ENCODE peak calls at places on chromosomes 7 and 10, in four cellular contexts. O is NCI-H748 treated with DMSO at 0.1 percent for 48 hours, P is heart left ventricle, A is AG08395. C is an unnamed sample.

GRCh38 chr7:5422324-5423271 is 1.0 kb downstream of the TNRC18 start:
- DNase-seq in O (peak), A (no peak), P (peak), C (peak)

GRCh38 chr10:62083868-62084267 is 182.4 kb downstream of the ARID5B start:
- DNase-seq in O (peak), P (peak), A (no peak), C (peak)

GRCh38 chr7:82477733-82478515 is 34.3 kb upstream of the CACNA2D1 start:
- DNase-seq in A (no peak), O (no peak), P (no peak), C (no peak)

GRCh38 chr10:114491933-114492332 is 87.6 kb upstream of the AFAP1L2 start:
- DNase-seq in P (peak), O (no peak), A (no peak), C (no peak)

GRCh38 chr10:70940834-70941568 is 52.6 kb upstream of the PCBD1 start:
- DNase-seq in O (no peak), P (peak), A (no peak), C (peak)

GRCh38 chr7:85185355-85186082 is 1.3 kb downstream of the SEMA3D start:
- DNase-seq in O (peak), P (peak), A (peak), C (peak)

GRCh38 chr7:107989618-107990373 is 13.2 kb downstream of the LAMB1 start:
- DNase-seq in A (peak), P (peak), O (no peak), C (peak)

GRCh38 chr7:66050337-66050957 is 25.2 kb upstream of the ASL start:
- DNase-seq in A (peak), O (no peak), P (no peak), C (no peak)

GRCh38 chr7:106462914-106463482 is 178.2 kb upstream of the NAMPT start:
- DNase-seq in P (no peak), O (no peak), A (no peak), C (no peak)

GRCh38 chr7:157080111-157080730 is 58.5 kb upstream of the UBE3C start:
- DNase-seq in A (no peak), P (no peak), O (no peak), C (no peak)

GRCh38 chr7:113015038-113015645 is 71.5 kb downstream of the GPR85 start:
- DNase-seq in O (peak), A (peak), P (no peak), C (no peak)

GRCh38 chr10:124742418-124743187 is 1.6 kb downstream of the FAM53B start:
- DNase-seq in O (peak), P (no peak), A (no peak), C (peak)

GRCh38 chr10:21246178-21246577 is 279.3 kb downstream of the SKIDA1 start:
- DNase-seq in O (no peak), A (no peak), P (no peak), C (no peak)

GRCh38 chr10:51377070-51377931 is 303.0 kb downstream of the PRKG1 start:
- DNase-seq in A (no peak), O (no peak), P (no peak), C (no peak)

GRCh38 chr7:3438352-3438751 is 137.3 kb downstream of the SDK1 start:
- DNase-seq in O (no peak), P (no peak), A (no peak), C (no peak)

GRCh38 chr10:10658157-10658556 is 359.5 kb upstream of the CELF2 start:
- DNase-seq in P (no peak), O (no peak), A (no peak), C (no peak)

GRCh38 chr10:117413928-117414618 is 38.8 kb upstream of the PDZD8 start:
- DNase-seq in O (no peak), P (no peak), A (peak), C (no peak)